ENCODE peak calls at places on chromosomes 5 and 9, in six cellular contexts. T is lung, Z is epithelial cell of proximal tubule, S is HuH-7, J is A549, X is Peyer's patch. I is an unnamed sample.

GRCh38 chr9:125085703-125086477 is 57.4 kb downstream of the SCAI start:
- DNase-seq in T (no peak), Z (no peak), S (no peak), J (no peak), X (no peak), I (no peak)

GRCh38 chr9:9016597-9016996 is 1217.0 kb upstream of the DMAC1 start:
- DNase-seq in T (no peak), Z (no peak), S (no peak), J (no peak), X (no peak), I (no peak)

GRCh38 chr9:134138292-134138691 is 2.4 kb downstream of the WDR5 start:
- DNase-seq in T (no peak), Z (no peak), S (no peak), J (no peak), X (peak; percentile 66), I (peak; percentile 31)

GRCh38 chr5:174045470-174046025 is at the start of gene NSG2:
- DNase-seq in T (peak; percentile 60), Z (peak; percentile 31), S (peak; percentile 82), J (peak; percentile 91), X (peak; percentile 61), I (peak; percentile 74)

GRCh38 chr5:43193171-43193951 is 1.3 kb downstream of the NIM1K start:
- DNase-seq in T (peak; percentile 36), Z (peak; percentile 46), S (peak; percentile 77), J (peak; percentile 78), X (no peak), I (no peak)

GRCh38 chr5:103211858-103212500 is 46.6 kb upstream of the MACIR start:
- DNase-seq in T (no peak), Z (no peak), S (no peak), J (no peak), X (no peak), I (no peak)

GRCh38 chr5:56317923-56318561 is 84.9 kb upstream of the ANKRD55 start:
- DNase-seq in T (no peak), Z (no peak), S (no peak), J (no peak), X (no peak), I (no peak)

GRCh38 chr5:1729641-1730486 is 69.8 kb downstream of the MRPL36 start:
- DNase-seq in T (no peak), Z (no peak), S (no peak), J (no peak), X (no peak), I (no peak)

GRCh38 chr9:128280084-128280622 is 4.1 kb downstream of the SWI5 start:
- DNase-seq in T (no peak), Z (no peak), S (no peak), J (no peak), X (no peak), I (no peak)

GRCh38 chr9:138098908-138099791 is 221.6 kb downstream of the CACNA1B start:
- DNase-seq in T (no peak), Z (no peak), S (no peak), J (no peak), X (peak; percentile 41), I (no peak)

GRCh38 chr5:124679578-124680210 is 66.7 kb downstream of the ZNF608 start:
- DNase-seq in T (no peak), Z (no peak), S (no peak), J (no peak), X (no peak), I (no peak)

GRCh38 chr9:85024374-85024773 is 354.8 kb downstream of the NTRK2 start:
- DNase-seq in T (no peak), Z (no peak), S (no peak), J (no peak), X (no peak), I (no peak)

GRCh38 chr5:139393497-139394122 is 1.3 kb downstream of the PROB1 start:
- DNase-seq in T (no peak), Z (no peak), S (no peak), J (no peak), X (peak; percentile 59), I (no peak)

GRCh38 chr9:123763910-123764588 is 165.9 kb downstream of the DENND1A start:
- DNase-seq in T (no peak), Z (no peak), S (no peak), J (peak; percentile 5), X (no peak), I (no peak)

GRCh38 chr9:109255394-109255793 is 65.5 kb downstream of the EPB41L4B start:
- DNase-seq in T (no peak), Z (no peak), S (no peak), J (no peak), X (no peak), I (no peak)

GRCh38 chr9:109966643-109967368 is 186.8 kb downstream of the PALM2AKAP2 start:
- DNase-seq in T (no peak), Z (no peak), S (no peak), J (no peak), X (no peak), I (no peak)

GRCh38 chr5:179413711-179414458 is 68.6 kb upstream of the ADAMTS2 start:
- DNase-seq in T (no peak), Z (no peak), S (no peak), J (no peak), X (no peak), I (no peak)

GRCh38 chr5:56172225-56172624 is 60.9 kb downstream of the ANKRD55 start:
- DNase-seq in T (no peak), Z (peak; percentile 82), S (no peak), J (no peak), X (no peak), I (no peak)

GRCh38 chr5:171306141-171306540 is 2.9 kb upstream of the TLX3 start:
- DNase-seq in T (no peak), Z (no peak), S (no peak), J (no peak), X (no peak), I (no peak)

GRCh38 chr9:124349675-124350484 is 65.4 kb downstream of the PSMB7 start:
- DNase-seq in T (no peak), Z (no peak), S (no peak), J (no peak), X (peak; percentile 33), I (no peak)

GRCh38 chr5:101278917-101279316 is 375.8 kb upstream of the ST8SIA4 start:
- DNase-seq in T (no peak), Z (no peak), S (no peak), J (no peak), X (no peak), I (no peak)

GRCh38 chr5:59126665-59127354 is 543.9 kb downstream of the RAB3C start:
- DNase-seq in T (no peak), Z (no peak), S (no peak), J (peak; percentile 87), X (no peak), I (no peak)

GRCh38 chr9:71910602-71911060 is 362 bp downstream of the ABHD17B start:
- DNase-seq in T (no peak), Z (no peak), S (peak; percentile 15), J (no peak), X (no peak), I (peak; percentile 30)

GRCh38 chr9:99445377-99445891 is 223.4 kb downstream of the SEC61B start:
- DNase-seq in T (peak; percentile 31), Z (peak; percentile 73), S (no peak), J (peak; percentile 31), X (no peak), I (no peak)

GRCh38 chr5:172869734-172870133 is 35.7 kb downstream of the ERGIC1 start:
- DNase-seq in T (no peak), Z (no peak), S (no peak), J (no peak), X (no peak), I (no peak)

GRCh38 chr5:173973614-173973969 is 15.4 kb upstream of the C5orf47 start:
- DNase-seq in T (no peak), Z (no peak), S (peak; percentile 49), J (no peak), X (no peak), I (no peak)

GRCh38 chr9:97983524-97984187 is 515 bp downstream of the ANP32B start:
- DNase-seq in T (peak; percentile 52), Z (no peak), S (peak; percentile 61), J (peak; percentile 59), X (peak; percentile 82), I (peak; percentile 75)

GRCh38 chr5:171445910-171446516 is 26.6 kb downstream of the FGF18 start:
- DNase-seq in T (no peak), Z (no peak), S (no peak), J (no peak), X (no peak), I (no peak)

GRCh38 chr9:94675008-94675841 is 35.9 kb upstream of the FBP1 start:
- DNase-seq in T (no peak), Z (no peak), S (no peak), J (no peak), X (no peak), I (no peak)

GRCh38 chr9:81759680-81760215 is 70.4 kb upstream of the TLE1 start:
- DNase-seq in T (no peak), Z (no peak), S (no peak), J (peak; percentile 85), X (no peak), I (no peak)

GRCh38 chr9:83544002-83544698 is 5.9 kb upstream of the FRMD3 start:
- DNase-seq in T (no peak), Z (peak; percentile 46), S (peak; percentile 54), J (peak; percentile 66), X (peak; percentile 74), I (peak; percentile 30)